ENCODE peak calls at places on chromosome 5, in five cellular contexts. A, O, S, U and W are unnamed samples.

GRCh38 chr5:147037517-147038205 is 159.1 kb upstream of the PPP2R2B start:
- DNase-seq in A (no peak), S (no peak), U (no peak), O (no peak), W (no peak)

GRCh38 chr5:75617746-75618352 is 6.6 kb downstream of the ANKDD1B start:
- DNase-seq in O (no peak), U (peak; percentile 23), S (no peak), A (no peak), W (no peak)

GRCh38 chr5:88675159-88675757 is 207.7 kb downstream of the MEF2C start:
- DNase-seq in U (no peak), O (no peak), A (peak; percentile 53), S (no peak), W (no peak)

GRCh38 chr5:104179057-104179456 is 616.5 kb upstream of the NUDT12 start:
- DNase-seq in S (no peak), A (peak; percentile 65), O (peak; percentile 31), U (peak; percentile 16), W (peak; percentile 16)

GRCh38 chr5:128009399-128009798 is 74.2 kb upstream of the SLC12A2 start:
- DNase-seq in A (no peak), U (no peak), S (no peak), O (no peak), W (peak; percentile 1)

GRCh38 chr5:108141676-108142075 is 240.2 kb downstream of the FBXL17 start:
- DNase-seq in A (no peak), O (no peak), S (no peak), U (no peak), W (no peak)

GRCh38 chr5:177491429-177491945 is 5.9 kb downstream of the PDLIM7 start:
- DNase-seq in S (no peak), U (peak; percentile 65), A (peak; percentile 81), O (no peak), W (peak; percentile 100)

GRCh38 chr5:2293906-2294305 is 411.2 kb upstream of the IRX4 start:
- DNase-seq in U (no peak), S (no peak), A (no peak), O (no peak), W (no peak)

GRCh38 chr5:162240734-162241133 is 173.2 kb downstream of the GABRG2 start:
- DNase-seq in U (no peak), S (no peak), O (no peak), A (no peak), W (no peak)

GRCh38 chr5:95720094-95720793 is 10.9 kb upstream of the RHOBTB3 start:
- DNase-seq in S (no peak), U (no peak), O (no peak), A (no peak), W (no peak)

GRCh38 chr5:107554776-107555424 is 115.8 kb downstream of the EFNA5 start:
- DNase-seq in O (no peak), U (no peak), S (no peak), A (no peak), W (no peak)

GRCh38 chr5:32165597-32165996 is 8.5 kb downstream of the GOLPH3 start:
- DNase-seq in O (no peak), U (no peak), S (no peak), A (no peak), W (no peak)

GRCh38 chr5:151780348-151780747 is 8.6 kb downstream of the G3BP1 start:
- DNase-seq in O (no peak), A (no peak), S (no peak), U (no peak), W (no peak)

GRCh38 chr5:2761921-2762488 is 10.5 kb upstream of the IRX2 start:
- DNase-seq in A (no peak), O (no peak), S (no peak), U (no peak), W (peak; percentile 45)

GRCh38 chr5:104793031-104793430 is 1230.4 kb upstream of the NUDT12 start:
- DNase-seq in O (no peak), S (no peak), A (no peak), U (no peak), W (no peak)

GRCh38 chr5:35124932-35125331 is 77.2 kb upstream of the AGXT2 start:
- DNase-seq in A (no peak), S (no peak), U (no peak), O (no peak), W (no peak)

GRCh38 chr5:96963267-96963666 is 27.4 kb downstream of the LNPEP start:
- DNase-seq in S (no peak), U (peak; percentile 27), A (peak; percentile 23), O (peak; percentile 45), W (no peak)

GRCh38 chr5:75059887-75060286 is 7.5 kb upstream of the GCNT4 start:
- DNase-seq in O (no peak), U (no peak), A (no peak), S (no peak), W (no peak)

GRCh38 chr5:50663636-50664035 is 2.8 kb upstream of the PARP8 start:
- DNase-seq in U (no peak), S (no peak), A (no peak), O (peak; percentile 56), W (no peak)

GRCh38 chr5:64176301-64176700 is 10.7 kb downstream of the RNF180 start:
- DNase-seq in A (no peak), O (no peak), S (no peak), U (no peak), W (no peak)

GRCh38 chr5:55650391-55650790 is 61.7 kb downstream of the SLC38A9 start:
- DNase-seq in S (no peak), A (no peak), U (no peak), O (no peak), W (no peak)

GRCh38 chr5:175889910-175890684 is 18.7 kb downstream of the CPLX2 start:
- DNase-seq in A (no peak), S (no peak), U (peak; percentile 28), O (no peak), W (peak; percentile 66)

GRCh38 chr5:128083811-128084227 is 253 bp downstream of the SLC12A2 start:
- DNase-seq in U (no peak), S (no peak), A (no peak), O (no peak), W (no peak)

GRCh38 chr5:158434749-158435148 is 575.8 kb upstream of the CLINT1 start:
- DNase-seq in U (no peak), O (no peak), S (no peak), A (no peak), W (no peak)

GRCh38 chr5:12845549-12846159 is 941.4 kb upstream of the CTNND2 start:
- DNase-seq in A (no peak), U (no peak), O (no peak), S (no peak), W (no peak)

GRCh38 chr5:125491986-125492385 is 745.5 kb upstream of the ZNF608 start:
- DNase-seq in A (no peak), S (no peak), U (no peak), O (no peak), W (no peak)

GRCh38 chr5:98065261-98065909 is 708.1 kb upstream of the RGMB start:
- DNase-seq in U (no peak), A (no peak), O (no peak), S (no peak), W (no peak)

GRCh38 chr5:53827072-53827471 is 266.6 kb downstream of the NDUFS4 start:
- DNase-seq in S (no peak), A (no peak), U (no peak), O (no peak), W (no peak)
- H3K4me3 ChIP-seq in S (no peak overlapping the region), A (no peak overlapping the region), U (no peak overlapping the region), O (no peak overlapping the region), W (no peak overlapping the region)

DNA sequence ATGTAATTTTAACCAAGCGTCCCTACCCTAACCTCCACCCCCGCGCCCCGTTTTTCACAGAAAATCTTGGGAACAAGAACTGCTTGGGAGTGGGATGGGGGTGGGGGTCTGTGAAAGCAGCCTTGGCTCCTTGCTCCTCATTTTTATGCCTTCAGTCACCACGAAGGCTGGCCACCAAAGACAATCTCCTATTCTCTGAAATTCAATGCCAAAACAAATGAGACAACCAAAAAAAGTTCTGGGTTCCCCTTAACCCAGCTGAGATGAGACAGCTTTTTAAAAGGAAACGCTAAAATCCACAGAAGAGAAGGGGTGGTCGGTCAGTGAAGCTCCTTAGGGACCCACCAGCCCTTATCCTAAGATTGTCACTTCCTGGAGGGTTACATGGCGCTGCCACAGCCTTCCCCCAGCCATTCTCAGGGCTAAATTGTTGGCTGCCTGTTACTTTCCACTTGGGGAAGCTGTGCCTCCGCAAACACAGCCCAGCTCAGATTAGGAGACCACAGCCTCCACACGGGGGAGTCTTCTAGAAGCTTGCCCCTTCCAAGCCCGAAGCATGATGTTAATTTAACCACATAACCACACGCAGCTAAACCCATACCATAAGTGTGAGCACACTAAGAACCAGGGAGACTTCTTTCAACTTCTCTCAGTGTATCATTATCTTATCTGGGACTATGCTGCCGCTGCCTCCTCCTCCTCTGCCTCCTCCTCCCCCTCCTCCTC is 136.3 kb downstream of the FOXD1 start:
- DNase-seq in A (peak; percentile 18), O (no peak), S (no peak), U (peak; percentile 29), W (peak; percentile 52)
- H3K27me3 ChIP-seq in A (no peaks in the 10 kb centered on the region), O (peaks cover 34% of the 10 kb centered on the region), S (peaks cover 11% of the 10 kb centered on the region), U (peaks cover 58% of the 10 kb centered on the region), W (peaks cover 30% of the 10 kb centered on the region)

GRCh38 chr5:62582198-62582597 is 3.6 kb downstream of the LRRC70 start:
- DNase-seq in U (no peak), S (no peak), A (no peak), O (no peak), W (no peak)

GRCh38 chr5:62577488-62577887 is 1.1 kb upstream of the LRRC70 start:
- DNase-seq in O (no peak), U (no peak), A (no peak), S (no peak), W (no peak)

GRCh38 chr5:62576570-62577172 is 1.9 kb upstream of the LRRC70 start:
- DNase-seq in S (no peak), O (no peak), A (no peak), U (no peak), W (no peak)

GRCh38 chr5:62578540-62578939 is at the start of gene LRRC70:
- DNase-seq in O (no peak), U (peak; percentile 55), A (no peak), S (no peak), W (no peak)

DNA sequence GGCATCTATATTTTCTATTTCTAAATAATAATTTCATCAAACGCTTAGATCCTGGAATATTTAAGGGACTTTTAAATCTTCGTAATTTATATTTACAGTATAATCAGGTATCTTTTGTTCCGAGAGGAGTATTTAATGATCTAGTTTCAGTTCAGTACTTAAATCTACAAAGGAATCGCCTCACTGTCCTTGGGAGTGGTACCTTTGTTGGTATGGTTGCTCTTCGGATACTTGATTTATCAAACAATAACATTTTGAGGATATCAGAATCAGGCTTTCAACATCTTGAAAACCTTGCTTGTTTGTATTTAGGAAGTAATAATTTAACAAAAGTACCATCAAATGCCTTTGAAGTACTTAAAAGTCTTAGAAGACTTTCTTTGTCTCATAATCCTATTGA is 1.1 kb downstream of the LRRC70 start:
- DNase-seq in O (no peak), S (no peak), A (no peak), U (no peak), W (no peak)
- H3K36me3 ChIP-seq in O (no peaks in the 10 kb centered on the region), S (no peaks in the 10 kb centered on the region), A (no peaks in the 10 kb centered on the region), U (no peaks in the 10 kb centered on the region), W (no peaks in the 10 kb centered on the region)

GRCh38 chr5:180068519-180069090 is 3.0 kb downstream of the RNF130 start:
- DNase-seq in S (no peak), A (no peak), U (no peak), O (no peak), W (no peak)

GRCh38 chr5:180071418-180072255 is at the start of gene RNF130:
- DNase-seq in A (peak; percentile 84), O (peak; percentile 93), U (peak; percentile 98), S (peak; percentile 80), W (peak; percentile 98)

GRCh38 chr5:180070726-180071417 is 687 bp downstream of the RNF130 start:
- DNase-seq in S (no peak), O (peak; percentile 47), U (peak; percentile 58), A (no peak), W (peak; percentile 66)

GRCh38 chr5:180069589-180070247 is 1.8 kb downstream of the RNF130 start:
- DNase-seq in S (no peak), U (no peak), O (no peak), A (peak; percentile 23), W (no peak)

GRCh38 chr5:180067986-180068385 is 3.6 kb downstream of the RNF130 start:
- DNase-seq in S (no peak), U (no peak), A (no peak), O (no peak), W (no peak)
- H3K4me3 ChIP-seq in S (no peak overlapping the region), U (no peak overlapping the region), A (no peak overlapping the region), O (no peak overlapping the region), W (no peak overlapping the region)